ENCODE peak calls at places on chromosome 16, in ten cellular contexts. C, E, W, V, X, Q, H, D, P and I are unnamed samples.

GRCh38 chr16:46629331-46629843 is 8.2 kb upstream of the SHCBP1 start:
- DNase-seq in D (no peak), C (no peak), Q (peak; percentile 68), E (peak; percentile 25), P (no peak), W (no peak), H (no peak), X (no peak), V (peak; percentile 76), I (no peak)

GRCh38 chr16:2473999-2474876 is 689 bp upstream of the TBC1D24 start:
- DNase-seq in V (no peak), Q (peak; percentile 80), P (no peak), W (no peak), E (no peak), C (peak; percentile 60), H (peak; percentile 44), D (peak; percentile 59), X (no peak), I (no peak)

GRCh38 chr16:68646948-68647659 is 2.0 kb downstream of the CDH3 start:
- DNase-seq in Q (no peak), V (no peak), D (no peak), C (no peak), H (no peak), E (no peak), P (no peak), X (no peak), W (no peak), I (no peak)

GRCh38 chr16:52469775-52470174 is 77.2 kb downstream of the TOX3 start:
- DNase-seq in V (no peak), Q (no peak), H (no peak), E (no peak), C (no peak), W (no peak), P (no peak), X (no peak), D (no peak), I (no peak)

GRCh38 chr16:9901-10665 is 43.3 kb downstream of the POLR3K start:
- DNase-seq in D (no peak), H (peak; percentile 36), V (no peak), P (no peak), Q (no peak), W (no peak), X (no peak), E (no peak), C (peak; percentile 27), I (no peak)

GRCh38 chr16:48614759-48615158 is 4.8 kb upstream of the N4BP1 start:
- DNase-seq in X (no peak), Q (no peak), E (no peak), P (no peak), C (peak; percentile 9), D (no peak), W (no peak), V (no peak), H (no peak), I (no peak)

GRCh38 chr16:71853413-71853812 is 7.6 kb downstream of the ATXN1L start:
- DNase-seq in V (no peak), W (no peak), H (no peak), E (no peak), C (no peak), X (no peak), Q (no peak), D (no peak), P (no peak), I (no peak)

GRCh38 chr16:2964416-2965223 is 545 bp downstream of the KREMEN2 start:
- DNase-seq in E (no peak), X (no peak), W (no peak), D (peak; percentile 28), V (no peak), H (peak; percentile 97), Q (no peak), C (peak; percentile 39), P (no peak), I (no peak)

GRCh38 chr16:49112754-49113153 is 168.9 kb downstream of the CBLN1 start:
- DNase-seq in P (no peak), D (peak; percentile 54), H (no peak), Q (no peak), X (no peak), E (no peak), W (no peak), C (no peak), V (no peak), I (no peak)

GRCh38 chr16:23519282-23519681 is 9.0 kb upstream of the GGA2 start:
- DNase-seq in W (no peak), X (no peak), V (no peak), E (no peak), H (no peak), P (no peak), C (no peak), Q (no peak), D (no peak), I (no peak)

GRCh38 chr16:53626816-53627215 is 76.8 kb downstream of the RPGRIP1L start:
- DNase-seq in D (no peak), P (no peak), V (no peak), X (no peak), H (no peak), C (no peak), Q (no peak), W (no peak), E (no peak), I (no peak)

GRCh38 chr16:57138281-57138935 is 46.0 kb downstream of the CPNE2 start:
- DNase-seq in V (no peak), D (no peak), X (no peak), Q (no peak), P (no peak), C (no peak), H (no peak), W (no peak), E (no peak), I (no peak)

GRCh38 chr16:57265850-57266530 is 18.5 kb downstream of the PLLP start:
- DNase-seq in Q (no peak), X (no peak), V (peak; percentile 73), P (no peak), D (peak; percentile 73), E (no peak), C (peak; percentile 93), H (no peak), W (peak; percentile 82), I (no peak)

GRCh38 chr16:70250748-70251650 is 741 bp downstream of the EXOSC6 start:
- DNase-seq in V (peak; percentile 48), W (no peak), H (peak; percentile 59), D (peak; percentile 22), C (peak; percentile 52), P (no peak), E (no peak), Q (peak; percentile 72), X (no peak), I (no peak)
- TF ChIP-seq CTCF in V (no peak), W (no peak), H (peak; percentile 26), D (no peak), C (no peak), P (peak; percentile 1), E (no peak), Q (no peak), X (no peak), I (no peak)

GRCh38 chr16:83913234-83913633 is 14.3 kb downstream of the MLYCD start:
- DNase-seq in H (no peak), X (no peak), Q (peak; percentile 20), W (no peak), E (no peak), V (no peak), C (no peak), P (no peak), D (peak; percentile 80), I (no peak)
- H3K4me3 ChIP-seq in H (no peak overlapping the region), X (no peak overlapping the region), Q (no peak overlapping the region), W (no peak overlapping the region), E (no peak overlapping the region), V (no peak overlapping the region), C (no peak overlapping the region), P (no peak overlapping the region), D (no peak overlapping the region), I (no peak overlapping the region)

GRCh38 chr16:89564476-89565255 is 4.2 kb downstream of the RPL13 start:
- DNase-seq in C (no peak), D (no peak), W (no peak), E (no peak), H (no peak), X (no peak), Q (peak; percentile 60), V (no peak), P (no peak), I (no peak)

GRCh38 chr16:89563639-89564392 is 3.3 kb downstream of the RPL13 start:
- DNase-seq in D (no peak), V (no peak), P (no peak), Q (peak; percentile 48), X (no peak), W (no peak), E (no peak), H (no peak), C (no peak), I (no peak)

GRCh38 chr16:89565256-89565505 is 4.7 kb downstream of the RPL13 start:
- DNase-seq in D (no peak), Q (peak; percentile 69), C (no peak), X (no peak), W (no peak), P (no peak), H (no peak), V (no peak), E (no peak), I (no peak)

GRCh38 chr16:89567656-89568594 is 7.4 kb downstream of the RPL13 start:
- DNase-seq in C (no peak), P (no peak), W (no peak), X (no peak), E (no peak), Q (no peak), V (no peak), D (no peak), H (no peak), I (no peak)

GRCh38 chr16:89565506-89566372 is 5.3 kb downstream of the RPL13 start:
- DNase-seq in C (peak; percentile 70), P (no peak), D (peak; percentile 43), E (no peak), V (no peak), X (no peak), W (peak; percentile 40), H (peak; percentile 65), Q (peak; percentile 80), I (no peak)
- TF ChIP-seq CTCF in C (peak; percentile 37), P (peak; percentile 20), D (peak; percentile 29), E (peak; percentile 72), V (peak; percentile 62), X (peak; percentile 52), W (no peak), H (peak; percentile 72), Q (peak; percentile 65), I (peak; percentile 69)

DNA sequence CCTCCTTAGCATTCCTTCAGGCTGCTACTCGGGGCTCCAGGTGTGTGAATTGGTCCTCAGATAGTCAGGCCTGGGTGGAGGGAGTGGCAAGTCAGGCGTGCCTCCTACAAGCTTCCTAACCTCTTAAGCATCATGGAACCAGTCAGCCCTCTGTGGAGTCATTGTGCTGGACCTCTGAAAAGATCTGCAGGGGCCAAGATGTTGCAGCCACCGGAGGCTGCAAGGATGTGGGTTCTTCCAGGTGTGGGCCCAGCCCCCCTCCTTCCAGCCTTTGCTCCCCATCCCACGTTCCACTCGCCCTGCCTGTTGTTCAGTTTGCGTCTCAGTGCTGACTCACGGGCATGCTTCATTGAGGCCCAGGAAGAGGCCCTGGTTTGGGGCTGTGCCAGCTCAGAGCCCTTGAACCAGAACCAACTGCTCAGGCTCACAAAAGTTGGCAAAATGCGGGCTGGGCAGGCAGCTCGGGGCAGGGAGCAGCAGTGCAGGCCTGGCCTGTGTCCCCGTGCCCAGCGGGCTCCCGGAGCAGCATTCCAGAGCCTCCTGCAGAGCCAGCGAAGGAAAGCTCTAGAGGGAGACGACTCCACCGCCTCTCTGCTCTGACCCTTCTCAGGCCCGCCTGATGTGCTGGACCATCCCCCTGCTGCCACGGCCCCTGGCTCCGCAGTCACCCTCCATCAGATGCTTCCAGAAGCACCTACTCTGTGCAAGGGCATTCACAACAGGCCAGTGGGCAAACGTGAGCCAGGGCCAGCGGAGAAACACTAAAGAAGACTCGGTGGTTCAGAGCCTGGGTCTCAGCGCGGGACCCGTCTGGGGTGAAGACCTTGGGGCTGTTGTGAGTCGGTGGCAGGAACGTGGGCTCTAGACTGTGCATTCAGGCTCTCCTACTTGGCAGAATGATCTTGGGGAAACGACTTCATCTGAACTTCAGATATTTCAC is 7.5 kb downstream of the LDHD start:
- DNase-seq in P (peak; percentile 46), C (peak; percentile 94), V (peak; percentile 88), Q (peak; percentile 96), E (peak; percentile 67), H (no peak), W (peak; percentile 76), D (peak; percentile 84), X (peak; percentile 79), I (peak; percentile 35)
- H3K4me3 ChIP-seq in P (no peak overlapping the region), C (no peak overlapping the region), V (no peak overlapping the region), Q (no peak overlapping the region), E (no peak overlapping the region), H (no peak overlapping the region), W (no peak overlapping the region), D (peak overlapping the region; percentile 15), X (no peak overlapping the region), I (no peak overlapping the region)